ENCODE peak calls at places on chromosomes 1 and 21, in four cellular contexts. V is esophagus squamous epithelium, E is PC-9, Q is Peyer's patch. C is an unnamed sample. For H3K4me1 and H3K36me3, the result is how much of the 10 kb centered on the place peaks cover.

GRCh38 chr1:8394456-8395321 is 76.8 kb downstream of the SLC45A1 start:
- DNase-seq in V (no peak), E (peak), Q (no peak), C (no peak)

GRCh38 chr1:154556422-154556821 is 2.0 kb downstream of the UBE2Q1 start:
- DNase-seq in V (no peak), E (no peak), Q (no peak), C (no peak)

GRCh38 chr1:218813247-218813646 is 360.4 kb upstream of the LYPLAL1 start:
- DNase-seq in V (no peak), E (no peak), Q (no peak), C (no peak)

GRCh38 chr1:110602466-110602865 is 3.7 kb downstream of the KCNA2 start:
- DNase-seq in V (no peak), E (no peak), Q (no peak), C (no peak)

GRCh38 chr1:169105434-169106094 is 926 bp upstream of the ATP1B1 start:
- DNase-seq in V (no peak), E (peak), Q (peak), C (peak)

GRCh38 chr1:154840557-154841176 is 29.4 kb downstream of the KCNN3 start:
- DNase-seq in V (no peak), E (no peak), Q (no peak), C (no peak)

GRCh38 chr1:36080801-36081200 is 3.1 kb upstream of the TEKT2 start:
- DNase-seq in V (no peak), E (peak), Q (no peak), C (no peak)

GRCh38 chr1:228246216-228246900 is 38.5 kb downstream of the OBSCN start:
- DNase-seq in V (no peak), E (no peak), Q (no peak), C (no peak)

GRCh38 chr1:70290248-70290647 is 64.3 kb downstream of the ANKRD13C start:
- DNase-seq in V (no peak), E (no peak), Q (no peak), C (no peak)

GRCh38 chr1:6134741-6135510 is 45.2 kb downstream of the CHD5 start:
- DNase-seq in V (no peak), E (no peak), Q (peak), C (peak)

GRCh38 chr21:40331182-40331581 is 463.9 kb downstream of the PCP4 start:
- DNase-seq in V (no peak), E (no peak), Q (no peak), C (no peak)

GRCh38 chr1:215055281-215055935 is 27.1 kb upstream of the KCNK2 start:
- DNase-seq in V (no peak), E (no peak), Q (no peak), C (no peak)
- H3K4me1 ChIP-seq in V (under half), E (under half), Q (under half), C (under half)

GRCh38 chr1:214472362-214472761 is 79.0 kb downstream of the PTPN14 start:
- DNase-seq in V (no peak), E (no peak), Q (no peak), C (no peak)

GRCh38 chr1:214473392-214473791 is 78.0 kb downstream of the PTPN14 start:
- DNase-seq in V (no peak), E (no peak), Q (no peak), C (no peak)

GRCh38 chr1:214470132-214470531 is 81.3 kb downstream of the PTPN14 start:
- DNase-seq in V (no peak), E (no peak), Q (no peak), C (no peak)

GRCh38 chr1:214469290-214469689 is 82.1 kb downstream of the PTPN14 start:
- DNase-seq in V (no peak), E (no peak), Q (no peak), C (no peak)

DNA sequence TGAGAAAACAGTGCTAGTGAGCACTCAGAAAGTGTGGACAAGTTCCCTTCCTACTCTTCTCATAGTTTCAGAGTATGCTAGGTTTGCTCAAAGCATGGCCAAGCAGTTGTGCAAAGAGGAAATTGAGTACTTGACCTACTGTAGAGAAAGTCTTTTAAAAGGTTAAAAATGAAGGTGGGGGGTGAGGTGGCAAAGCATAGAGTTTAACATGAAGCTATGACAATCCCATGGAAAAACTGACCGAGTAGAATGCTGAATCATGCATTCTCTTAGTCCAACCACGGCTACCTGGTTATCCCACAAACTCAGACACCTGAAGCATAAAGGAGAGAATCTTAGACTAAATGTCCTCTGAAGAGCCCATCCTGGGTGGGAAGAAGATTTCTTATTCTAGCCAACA is 79.9 kb downstream of the PTPN14 start:
- DNase-seq in V (no peak), E (no peak), Q (no peak), C (no peak)
- H3K36me3 ChIP-seq in V (under half), E (under half), Q (under half), C (under half)

GRCh38 chr1:207841318-207841717 is 69.6 kb downstream of the CD34 start:
- DNase-seq in V (no peak), E (no peak), Q (no peak), C (no peak)
- H3K4me1 ChIP-seq in V (half or more), E (under half), Q (under half), C (half or more)

DNA sequence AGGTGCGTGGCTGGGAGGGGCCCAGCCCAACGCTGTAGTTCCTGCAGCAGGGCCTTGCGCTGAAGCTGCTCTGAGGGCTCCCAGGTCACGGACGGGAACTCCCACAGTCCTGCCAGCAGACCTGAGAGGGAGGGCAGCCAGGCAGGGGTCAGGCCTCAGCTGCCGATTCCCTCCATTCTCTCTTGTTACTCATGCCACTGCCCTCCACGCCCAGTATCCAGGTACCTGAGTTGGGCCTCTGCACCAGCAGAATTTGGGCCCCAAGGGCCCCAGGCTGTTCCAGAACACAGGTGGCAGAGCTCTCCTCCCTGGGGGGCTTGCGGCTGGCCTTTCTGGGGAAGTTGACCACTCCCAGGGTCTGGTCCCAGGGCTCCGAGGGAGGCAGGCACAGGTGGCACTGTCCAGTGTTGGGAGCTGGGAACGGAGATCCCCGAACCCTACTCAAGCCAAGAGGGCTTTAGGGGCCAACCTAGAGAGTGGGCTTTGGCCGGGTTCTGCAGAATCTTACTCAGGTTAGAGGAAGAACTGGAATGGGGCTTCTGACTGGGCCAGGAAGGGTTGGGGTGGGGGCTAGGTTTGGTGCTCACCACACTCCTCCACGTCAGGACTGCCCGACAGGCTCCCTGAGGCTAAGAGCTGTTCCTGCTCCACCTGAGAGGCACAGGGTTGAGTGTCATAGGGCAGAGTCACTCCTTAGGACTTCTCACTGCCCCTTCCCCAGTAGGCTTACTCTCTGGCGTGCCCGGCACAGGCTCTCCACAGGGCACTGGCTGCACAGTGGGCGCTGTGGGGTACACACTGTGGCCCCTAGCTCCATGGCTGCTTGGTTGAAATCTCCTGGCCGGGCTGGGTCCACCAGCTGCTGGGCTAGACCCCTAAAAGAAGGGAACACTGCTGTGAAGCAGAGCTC is 5.0 kb downstream of the HPDL start:
- DNase-seq in V (no peak), E (no peak), Q (no peak), C (no peak)
- H3K36me3 ChIP-seq in V (half or more), E (under half), Q (under half), C (half or more)